ENCODE peak calls at places on chromosome 18, in seven cellular contexts. Y is heart right ventricle, H is AG09319, F is suprapubic skin, K is brain microvascular endothelial cell, Z is kidney epithelial cell, X is endothelial cell. Q is an unnamed sample.

GRCh38 chr18:79241755-79242154 is 154.0 kb upstream of the NFATC1 start:
- DNase-seq in K (no peak), F (no peak), Y (no peak), H (no peak), X (no peak), Z (no peak), Q (no peak)

GRCh38 chr18:48711651-48712486 is 173.0 kb downstream of the CTIF start:
- DNase-seq in Z (no peak), K (peak), Y (peak), F (no peak), X (peak), H (no peak), Q (peak)

GRCh38 chr18:9017900-9018217 is 84.6 kb upstream of the NDUFV2 start:
- DNase-seq in X (no peak), Y (no peak), K (peak), H (no peak), F (no peak), Z (no peak), Q (peak)

GRCh38 chr18:72991379-72991778 is 123.6 kb upstream of the NETO1 start:
- DNase-seq in Y (no peak), Z (no peak), X (no peak), H (no peak), F (no peak), K (no peak), Q (no peak)

GRCh38 chr18:64037812-64038414 is 68.0 kb downstream of the SERPINB8 start:
- DNase-seq in Z (no peak), K (peak), F (no peak), H (no peak), Y (no peak), X (no peak), Q (peak)

GRCh38 chr18:14905979-14906378 is 158.0 kb downstream of the ANKRD30B start:
- DNase-seq in Z (no peak), F (no peak), Y (no peak), K (no peak), X (no peak), H (no peak), Q (no peak)

GRCh38 chr18:10051877-10052631 is 138.2 kb downstream of the VAPA start:
- DNase-seq in F (no peak), X (no peak), K (peak), Y (no peak), H (peak), Z (no peak), Q (peak)

GRCh38 chr18:68520406-68521075 is 194.4 kb downstream of the TMX3 start:
- DNase-seq in H (no peak), K (peak), F (no peak), X (no peak), Y (no peak), Z (peak), Q (peak)

GRCh38 chr18:13397504-13398163 is 179.1 kb downstream of the LDLRAD4 start:
- DNase-seq in Z (no peak), X (no peak), F (peak), Y (no peak), K (no peak), H (no peak), Q (no peak)

GRCh38 chr18:46646468-46646867 is 10.6 kb downstream of the LOXHD1 start:
- DNase-seq in H (no peak), K (no peak), Z (no peak), X (no peak), Y (no peak), F (no peak), Q (no peak)

GRCh38 chr18:38611036-38611964 is 1045.7 kb upstream of the CELF4 start:
- DNase-seq in Y (no peak), H (no peak), K (no peak), F (no peak), X (no peak), Z (no peak), Q (no peak)

GRCh38 chr18:55289048-55289447 is 298.9 kb downstream of the TCF4 start:
- DNase-seq in H (no peak), X (no peak), Y (no peak), K (no peak), F (no peak), Z (no peak), Q (no peak)

GRCh38 chr18:46343456-46343855 is 239.3 kb downstream of the HAUS1 start:
- DNase-seq in Y (no peak), Z (no peak), X (no peak), H (no peak), F (no peak), K (no peak), Q (no peak)

GRCh38 chr18:3916082-3916481 is 466.1 kb downstream of the TGIF1 start:
- DNase-seq in F (no peak), Z (no peak), Y (peak), H (no peak), K (no peak), X (no peak), Q (no peak)

GRCh38 chr18:67380867-67381266 is 135.7 kb downstream of the DSEL start:
- DNase-seq in K (no peak), Y (no peak), Z (no peak), H (no peak), F (no peak), X (no peak), Q (no peak)

GRCh38 chr18:33210575-33211189 is 229.8 kb downstream of the CCDC178 start:
- DNase-seq in K (peak), X (no peak), F (no peak), Z (no peak), H (no peak), Y (no peak), Q (peak)

GRCh38 chr18:57210101-57210661 is 63.3 kb downstream of the BOD1L2 start:
- DNase-seq in H (peak), Z (peak), X (peak), Y (peak), F (no peak), K (peak), Q (peak)

GRCh38 chr18:23207191-23207955 is 72.1 kb downstream of the CABLES1 start:
- DNase-seq in F (no peak), H (no peak), Z (no peak), Y (no peak), K (peak), X (no peak), Q (peak)

GRCh38 chr18:75169411-75169810 is 39.5 kb downstream of the PTGR3 start:
- DNase-seq in X (no peak), F (no peak), Z (no peak), Y (no peak), K (no peak), H (no peak), Q (no peak)

GRCh38 chr18:32919799-32920198 is 147.0 kb upstream of the KLHL14 start:
- DNase-seq in Z (no peak), H (no peak), F (no peak), Y (no peak), X (peak), K (no peak), Q (peak)

GRCh38 chr18:46279673-46280072 is 175.5 kb downstream of the HAUS1 start:
- DNase-seq in H (no peak), K (no peak), X (no peak), Z (no peak), F (no peak), Y (no peak), Q (no peak)

GRCh38 chr18:44686156-44686555 is 5.5 kb downstream of the SETBP1 start:
- DNase-seq in Y (no peak), Z (no peak), X (no peak), K (no peak), F (no peak), H (no peak), Q (no peak)

GRCh38 chr18:6920099-6920955 is 190.8 kb downstream of the ARHGAP28 start:
- DNase-seq in Z (peak), F (no peak), X (peak), K (peak), H (peak), Y (no peak), Q (peak)

GRCh38 chr18:54094474-54094873 is 130.0 kb downstream of the MBD2 start:
- DNase-seq in F (no peak), Y (no peak), K (no peak), Z (no peak), X (no peak), H (no peak), Q (no peak)

GRCh38 chr18:23528580-23529472 is 25.5 kb downstream of the RMC1 start:
- DNase-seq in F (no peak), X (no peak), Y (peak), H (peak), K (no peak), Z (no peak), Q (no peak)

GRCh38 chr18:23853448-23854210 is 160.9 kb upstream of the TTC39C start:
- DNase-seq in H (no peak), Z (no peak), K (no peak), X (no peak), Y (no peak), F (no peak), Q (no peak)

GRCh38 chr18:7417742-7418141 is 149.4 kb upstream of the PTPRM start:
- DNase-seq in F (no peak), H (no peak), Z (peak), K (peak), X (no peak), Y (no peak), Q (peak)

GRCh38 chr18:77749189-77749588 is 499.5 kb downstream of the GALR1 start:
- DNase-seq in F (no peak), X (peak), K (no peak), Y (no peak), Z (no peak), H (no peak), Q (peak)
- TF ChIP-seq CTCF in F (no peak), X (peak), K (peak), Y (peak), Z (peak), H (no peak), Q (peak)

DNA sequence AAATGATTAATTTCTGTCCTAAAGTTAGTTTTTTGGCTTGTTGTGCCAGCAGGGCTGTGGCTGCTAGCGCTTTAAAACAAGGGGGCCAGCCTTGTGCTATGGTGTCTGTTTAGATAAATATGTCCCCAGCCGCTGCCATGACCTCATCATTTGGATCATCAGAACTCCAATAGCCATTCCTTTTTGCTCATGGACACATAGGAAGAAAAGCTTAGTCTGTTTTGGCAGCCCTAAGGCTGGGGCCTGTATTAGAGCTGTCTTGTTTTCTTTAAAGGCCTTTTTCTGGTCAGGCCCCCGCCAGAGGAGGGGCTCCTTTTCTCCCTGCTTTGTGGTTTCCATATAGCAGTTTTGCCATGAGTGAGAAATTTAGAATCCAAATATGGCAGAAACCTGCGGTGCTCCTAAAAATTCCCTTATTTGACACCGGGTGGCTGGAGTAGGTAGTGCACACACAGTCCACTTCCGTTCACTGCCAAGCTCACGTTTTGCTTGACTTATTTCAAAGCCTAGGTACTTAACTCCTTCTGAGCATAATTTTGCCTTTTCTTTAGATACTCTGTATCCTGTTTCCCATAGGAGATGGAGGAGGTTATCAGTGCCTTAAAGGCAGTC is 60.4 kb upstream of the SLC35G4 start:
- DNase-seq in K (no peak), F (no peak), Y (no peak), Z (no peak), X (no peak), H (no peak), Q (no peak)
- TF ChIP-seq CTCF in K (peak), F (no peak), Y (no peak), Z (no peak), X (peak), H (no peak), Q (no peak)

GRCh38 chr18:21933931-21934765 is 193.6 kb downstream of the MIB1 start:
- DNase-seq in K (no peak), F (no peak), X (no peak), Z (no peak), Y (no peak), H (no peak), Q (no peak)
- TF ChIP-seq CTCF in K (no peak), F (no peak), X (no peak), Z (no peak), Y (no peak), H (no peak), Q (no peak)

DNA sequence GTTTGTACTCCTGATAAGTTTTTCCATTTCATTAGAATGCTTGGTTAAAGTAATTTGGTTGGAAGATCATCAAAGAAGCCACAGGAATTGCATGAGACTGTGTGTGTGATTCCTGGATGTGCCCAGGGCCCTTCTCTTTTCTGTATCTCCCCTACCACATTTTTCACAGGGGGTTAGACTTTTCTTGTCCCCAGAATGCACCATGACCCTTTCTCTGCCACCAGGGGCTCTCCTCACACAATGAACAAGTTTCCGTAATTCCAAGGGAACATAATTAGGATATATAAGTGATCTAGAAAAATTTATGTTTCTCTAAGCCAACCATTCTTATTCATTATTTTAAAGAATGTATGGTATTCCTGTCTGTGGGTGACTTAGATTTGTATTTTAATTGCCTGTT is 291.8 kb downstream of the NEDD4L start:
- DNase-seq in F (no peak), H (no peak), Y (no peak), K (no peak), X (no peak), Z (no peak), Q (no peak)
- TF ChIP-seq CTCF in F (no peak), H (peak), Y (no peak), K (peak), X (no peak), Z (no peak), Q (peak)

GRCh38 chr18:74142251-74142650 is 5.4 kb downstream of the FBXO15 start:
- DNase-seq in X (no peak), Z (no peak), Y (no peak), H (no peak), F (no peak), K (no peak), Q (peak)
- TF ChIP-seq CTCF in X (no peak), Z (no peak), Y (no peak), H (no peak), F (no peak), K (no peak), Q (no peak)